ENCODE peak calls at places on chromosome 19, in eight cellular contexts. Z is BE2C, T is GM23338, H is GM12878, F is RWPE1, B is astrocyte of the cerebellum, L is choroid plexus epithelial cell, P is GM13976. R is an unnamed sample.
A peak's percentile ranks its signal among the peaks of the same experiment; 100 is the strongest.

GRCh38 chr19:2455481-2456300 is 1.1 kb downstream of the LMNB2 start:
- DNase-seq in P (peak; percentile 90), H (no peak), L (peak; percentile 21), F (peak; percentile 42), Z (peak; percentile 44), T (no peak), B (no peak), R (peak; percentile 69)

GRCh38 chr19:21127898-21128297 is 13.9 kb upstream of the ZNF431 start:
- DNase-seq in Z (no peak), F (no peak), L (no peak), P (no peak), B (no peak), H (no peak), T (no peak), R (no peak)

GRCh38 chr19:19267305-19267704 is 5.8 kb downstream of the TM6SF2 start:
- DNase-seq in B (no peak), F (no peak), Z (no peak), H (no peak), P (no peak), T (no peak), L (no peak), R (no peak)

GRCh38 chr19:10431254-10431942 is 11.1 kb downstream of the PDE4A start:
- DNase-seq in Z (no peak), B (no peak), H (peak; percentile 61), L (no peak), P (peak; percentile 69), F (no peak), T (peak; percentile 49), R (peak; percentile 82)

GRCh38 chr19:19459099-19459498 is 53.6 kb downstream of the GATAD2A start:
- DNase-seq in F (no peak), P (peak; percentile 69), Z (no peak), T (no peak), H (no peak), L (peak; percentile 67), B (no peak), R (no peak)

GRCh38 chr19:42325896-42326771 is 699 bp downstream of the MEGF8 start:
- DNase-seq in F (peak; percentile 17), P (peak; percentile 74), L (no peak), H (no peak), T (peak; percentile 60), Z (no peak), B (no peak), R (peak; percentile 43)

GRCh38 chr19:34676697-34677385 is at the start of gene SCGB2B2:
- DNase-seq in Z (peak; percentile 64), F (peak; percentile 61), L (no peak), B (no peak), P (peak; percentile 54), T (peak; percentile 68), H (peak; percentile 50), R (peak; percentile 77)

GRCh38 chr19:19627716-19628498 is at the start of gene LPAR2:
- DNase-seq in F (peak; percentile 90), H (no peak), P (peak; percentile 97), Z (no peak), T (peak; percentile 78), B (no peak), L (no peak), R (peak; percentile 79)

GRCh38 chr19:45774765-45775164 is 5.7 kb upstream of the SIX5 start:
- DNase-seq in H (no peak), T (peak; percentile 95), P (no peak), L (no peak), Z (no peak), F (no peak), B (no peak), R (no peak)

GRCh38 chr19:34508540-34508939 is 27.0 kb downstream of the WTIP start:
- DNase-seq in L (no peak), P (no peak), F (no peak), Z (no peak), T (peak; percentile 22), B (no peak), H (no peak), R (no peak)

GRCh38 chr19:20422616-20423205 is 142.9 kb downstream of the ZNF737 start:
- DNase-seq in Z (no peak), T (no peak), F (no peak), L (peak; percentile 0), B (no peak), P (no peak), H (no peak), R (no peak)

GRCh38 chr19:44600466-44600865 is 12.9 kb upstream of the IGSF23 start:
- DNase-seq in P (no peak), H (no peak), B (no peak), T (no peak), L (no peak), Z (no peak), F (no peak), R (no peak)

GRCh38 chr19:13841339-13842293 is 35.3 kb upstream of the NANOS3 start:
- DNase-seq in F (no peak), B (no peak), T (no peak), Z (peak; percentile 60), H (no peak), P (no peak), L (no peak), R (no peak)

GRCh38 chr19:56837892-56838679 is 2.4 kb downstream of the PEG3 start:
- DNase-seq in F (no peak), H (no peak), P (peak; percentile 17), T (no peak), B (no peak), Z (peak; percentile 56), L (peak; percentile 24), R (peak; percentile 32)

GRCh38 chr19:33395561-33396550 is 22.3 kb downstream of the CEBPG start:
- DNase-seq in B (no peak), L (no peak), T (no peak), F (no peak), H (no peak), Z (peak; percentile 7), P (no peak), R (no peak)

GRCh38 chr19:15897738-15898276 is at the start of gene CYP4F2:
- DNase-seq in P (no peak), F (no peak), Z (no peak), B (no peak), L (no peak), T (no peak), H (no peak), R (no peak)

GRCh38 chr19:17762505-17763229 is 11.4 kb downstream of the FCHO1 start:
- DNase-seq in P (no peak), F (peak; percentile 68), Z (peak; percentile 96), B (peak; percentile 18), L (peak; percentile 91), T (peak; percentile 98), H (no peak), R (peak; percentile 58)

GRCh38 chr19:3094638-3095374 is 644 bp downstream of the GNA11 start:
- DNase-seq in H (no peak), B (no peak), F (no peak), Z (no peak), T (no peak), P (no peak), L (peak; percentile 39), R (peak; percentile 63)

DNA sequence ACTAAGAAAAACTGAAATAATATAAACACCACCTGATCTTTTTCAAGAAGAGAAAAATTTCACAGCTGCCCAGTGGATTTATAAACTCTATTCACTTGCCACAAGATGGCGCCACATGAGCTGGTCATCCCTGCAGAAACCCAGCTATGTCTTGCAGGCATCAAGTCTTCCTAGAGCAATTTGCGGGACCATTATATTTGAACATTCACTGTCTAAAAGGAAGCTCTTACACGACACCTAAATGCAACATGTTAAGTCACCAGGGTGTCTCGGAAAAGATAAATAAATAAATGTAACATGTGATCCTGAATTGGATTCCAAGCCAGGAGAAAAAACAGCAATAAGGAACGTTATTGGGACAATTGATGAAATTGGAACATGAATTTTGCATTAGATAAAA is 20.3 kb upstream of the AKT2 start:
- DNase-seq in F (peak; percentile 82), P (peak; percentile 90), Z (peak; percentile 85), L (peak; percentile 97), T (peak; percentile 91), B (peak; percentile 86), H (peak; percentile 38), R (peak; percentile 82)
- TF ChIP-seq CTCF in F (peak; percentile 82), P (peak; percentile 52), Z (peak; percentile 84), L (peak; percentile 86), T (peak; percentile 87), B (peak; percentile 78), H (peak; percentile 77), R (peak; percentile 82)

DNA sequence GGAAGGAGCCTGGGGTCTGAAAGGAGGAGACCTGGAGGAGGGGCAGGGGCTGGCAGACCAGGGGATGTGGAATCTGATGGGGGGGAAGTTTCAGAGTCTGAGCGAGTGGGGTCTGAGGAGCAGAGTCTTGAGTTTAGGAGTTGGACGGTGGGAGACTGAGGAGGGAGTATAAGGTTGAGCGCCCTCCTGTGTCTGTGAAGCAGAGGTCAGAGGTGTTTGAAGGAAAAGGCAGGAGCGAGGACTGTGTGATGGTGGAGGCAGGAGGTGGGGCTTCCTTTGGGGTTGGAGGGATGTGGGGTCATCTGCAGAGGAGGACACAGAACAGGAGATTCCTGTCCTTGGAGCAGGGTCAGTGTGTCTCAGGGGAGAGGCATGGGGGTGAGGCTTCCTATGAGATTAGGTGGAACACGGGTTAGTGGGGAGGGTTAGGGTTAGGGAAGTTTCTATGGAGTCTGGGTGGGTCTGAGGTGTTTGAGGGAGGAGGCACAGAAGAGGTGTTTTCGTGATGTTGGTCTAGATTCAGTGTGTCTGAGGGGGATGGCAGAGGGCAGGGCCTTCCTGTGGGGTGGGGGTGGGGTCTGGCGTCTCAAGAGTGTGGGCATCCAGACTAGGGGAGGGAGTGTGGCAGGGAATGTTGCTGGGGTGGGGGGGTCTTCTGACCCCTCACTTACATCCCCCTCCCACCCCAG is 8.3 kb downstream of the RYR1 start:
- DNase-seq in H (no peak), P (peak; percentile 74), L (no peak), T (peak; percentile 91), Z (no peak), B (no peak), F (no peak), R (peak; percentile 43)
- TF ChIP-seq CTCF in H (peak; percentile 23), P (peak; percentile 29), L (peak; percentile 17), T (peak; percentile 85), Z (peak; percentile 2), B (no peak), F (no peak), R (no peak)

GRCh38 chr19:36939153-36939552 is 23.0 kb downstream of the ZNF568 start:
- DNase-seq in P (no peak), B (no peak), L (peak; percentile 21), T (peak; percentile 52), Z (no peak), H (no peak), F (no peak), R (no peak)
- TF ChIP-seq CTCF in P (no peak), B (no peak), L (peak; percentile 34), T (peak; percentile 58), Z (peak; percentile 30), H (no peak), F (no peak), R (no peak)

DNA sequence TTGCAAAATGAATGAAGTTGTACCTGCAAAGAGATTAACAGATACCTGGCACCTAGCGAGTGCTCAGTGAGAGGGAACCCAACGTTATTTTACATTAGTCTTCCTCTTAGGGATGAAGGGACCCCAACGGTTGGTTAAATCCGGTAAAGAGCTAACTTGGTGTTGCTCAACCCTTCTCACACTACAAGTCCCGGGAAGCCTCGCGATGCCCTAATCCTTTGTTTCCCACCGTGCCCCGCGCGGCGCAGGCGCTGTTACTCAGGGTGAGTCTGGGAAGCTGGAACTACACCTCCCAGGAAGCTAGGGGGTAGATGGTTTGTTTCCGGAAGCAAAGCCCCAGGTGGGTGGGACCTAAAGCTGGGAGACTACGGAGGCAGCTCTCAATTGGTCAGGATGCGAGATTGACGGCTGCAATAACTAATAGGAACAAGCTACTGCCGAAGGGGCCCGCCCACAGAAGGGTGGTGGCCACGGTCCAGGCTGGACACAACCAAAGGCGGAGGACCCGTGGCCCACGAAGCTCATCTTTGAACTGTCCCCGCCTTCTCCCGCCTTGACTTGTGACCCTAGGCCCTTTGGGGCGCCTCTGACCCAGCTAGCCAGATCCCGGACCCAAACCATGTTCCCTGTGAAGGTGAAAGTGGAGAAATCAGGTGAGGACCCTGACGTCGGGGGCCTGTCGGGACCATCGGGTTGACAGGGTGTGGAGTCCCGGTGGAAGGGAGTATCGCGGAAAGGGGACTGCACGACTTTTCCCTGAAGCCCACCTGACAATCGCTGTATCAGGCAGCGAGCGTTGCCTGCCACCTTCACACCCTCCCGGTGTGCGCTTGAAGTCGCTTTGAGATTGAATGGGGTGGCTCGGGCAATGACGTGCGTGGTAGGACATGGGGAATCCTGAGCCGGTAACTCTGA is at the start of gene LIN37:
- DNase-seq in Z (peak; percentile 99), F (peak; percentile 99), H (peak; percentile 99), B (peak; percentile 100), T (peak; percentile 100), P (peak; percentile 94), L (peak; percentile 100), R (peak; percentile 100)
- TF ChIP-seq CTCF in Z (no peak), F (no peak), H (no peak), B (no peak), T (no peak), P (no peak), L (peak; percentile 20), R (no peak)